ENCODE peak calls at places on chromosomes 4 and X, in seven cellular contexts. One of them, this sample, is unnamed.

GRCh38 chrX:55201930-55202579 is 18.1 kb upstream of the PAGE5 start:
- DNase-seq in OCI-LY7: no peak
- DNase-seq in endothelial cell of umbilical vein: no peak
- DNase-seq in neuronal stem cell: no peak
- DNase-seq in fibroblast of lung: no peak
- DNase-seq in HepG2: no peak
- DNase-seq in MM.1S: no peak
- DNase-seq in this sample: no peak

GRCh38 chr4:83180469-83180968 is 66.0 kb upstream of the PLAC8 start:
- DNase-seq in MM.1S: no peak
- DNase-seq in fibroblast of lung: no peak
- DNase-seq in OCI-LY7: no peak
- DNase-seq in endothelial cell of umbilical vein: no peak
- DNase-seq in neuronal stem cell: no peak
- DNase-seq in HepG2: no peak
- DNase-seq in this sample: no peak

GRCh38 chr4:168558587-168558986 is 61.7 kb downstream of the PALLD start:
- DNase-seq in fibroblast of lung: peak; percentile 78
- DNase-seq in MM.1S: no peak
- DNase-seq in OCI-LY7: no peak
- DNase-seq in endothelial cell of umbilical vein: peak; percentile 95
- DNase-seq in neuronal stem cell: no peak
- DNase-seq in HepG2: no peak
- DNase-seq in this sample: no peak

GRCh38 chrX:13428055-13428786 is 108.4 kb upstream of the ATXN3L start:
- DNase-seq in endothelial cell of umbilical vein: peak; percentile 76
- DNase-seq in HepG2: no peak
- DNase-seq in fibroblast of lung: peak; percentile 83
- DNase-seq in MM.1S: no peak
- DNase-seq in OCI-LY7: no peak
- DNase-seq in neuronal stem cell: no peak
- DNase-seq in this sample: no peak

GRCh38 chr4:76752911-76753494 is 144.9 kb downstream of the SOWAHB start:
- DNase-seq in HepG2: no peak
- DNase-seq in OCI-LY7: no peak
- DNase-seq in MM.1S: no peak
- DNase-seq in endothelial cell of umbilical vein: peak; percentile 85
- DNase-seq in neuronal stem cell: no peak
- DNase-seq in fibroblast of lung: peak; percentile 99
- DNase-seq in this sample: no peak

GRCh38 chr4:149145803-149146202 is 669.8 kb downstream of the IQCM start:
- DNase-seq in fibroblast of lung: peak; percentile 67
- DNase-seq in OCI-LY7: no peak
- DNase-seq in endothelial cell of umbilical vein: no peak
- DNase-seq in MM.1S: no peak
- DNase-seq in neuronal stem cell: no peak
- DNase-seq in HepG2: no peak
- DNase-seq in this sample: no peak

GRCh38 chr4:107035711-107036601 is at the start of gene DKK2:
- DNase-seq in MM.1S: no peak
- DNase-seq in endothelial cell of umbilical vein: peak; percentile 20
- DNase-seq in HepG2: no peak
- DNase-seq in OCI-LY7: no peak
- DNase-seq in neuronal stem cell: peak; percentile 32
- DNase-seq in fibroblast of lung: peak; percentile 50
- DNase-seq in this sample: no peak

GRCh38 chrX:140050906-140051305 is 85.6 kb upstream of the CXorf66 start:
- DNase-seq in MM.1S: peak; percentile 12
- DNase-seq in OCI-LY7: no peak
- DNase-seq in HepG2: no peak
- DNase-seq in neuronal stem cell: no peak
- DNase-seq in fibroblast of lung: peak; percentile 4
- DNase-seq in endothelial cell of umbilical vein: no peak
- DNase-seq in this sample: peak; percentile 49

GRCh38 chr4:73673286-73673685 is 53.0 kb upstream of the RASSF6 start:
- DNase-seq in HepG2: no peak
- DNase-seq in fibroblast of lung: no peak
- DNase-seq in neuronal stem cell: no peak
- DNase-seq in endothelial cell of umbilical vein: no peak
- DNase-seq in MM.1S: no peak
- DNase-seq in OCI-LY7: no peak
- DNase-seq in this sample: no peak

GRCh38 chr4:40190880-40191815 is 5.7 kb upstream of the RHOH start:
- DNase-seq in HepG2: peak; percentile 75
- DNase-seq in OCI-LY7: peak; percentile 73
- DNase-seq in endothelial cell of umbilical vein: no peak
- DNase-seq in neuronal stem cell: no peak
- DNase-seq in MM.1S: peak; percentile 57
- DNase-seq in fibroblast of lung: no peak
- DNase-seq in this sample: peak; percentile 72

GRCh38 chr4:40192286-40193017 is 4.4 kb upstream of the RHOH start:
- DNase-seq in fibroblast of lung: no peak
- DNase-seq in OCI-LY7: peak; percentile 77
- DNase-seq in endothelial cell of umbilical vein: no peak
- DNase-seq in HepG2: peak; percentile 16
- DNase-seq in neuronal stem cell: no peak
- DNase-seq in MM.1S: peak; percentile 59
- DNase-seq in this sample: no peak

GRCh38 chr4:40193018-40193571 is 3.7 kb upstream of the RHOH start:
- DNase-seq in HepG2: peak; percentile 7
- DNase-seq in fibroblast of lung: no peak
- DNase-seq in neuronal stem cell: no peak
- DNase-seq in OCI-LY7: peak; percentile 84
- DNase-seq in MM.1S: peak; percentile 70
- DNase-seq in endothelial cell of umbilical vein: no peak
- DNase-seq in this sample: no peak

GRCh38 chr4:40189997-40190396 is 6.8 kb upstream of the RHOH start:
- DNase-seq in MM.1S: peak; percentile 52
- DNase-seq in OCI-LY7: no peak
- DNase-seq in endothelial cell of umbilical vein: no peak
- DNase-seq in HepG2: no peak
- DNase-seq in neuronal stem cell: no peak
- DNase-seq in fibroblast of lung: no peak
- DNase-seq in this sample: no peak

GRCh38 chr4:40190465-40190864 is 6.4 kb upstream of the RHOH start:
- DNase-seq in OCI-LY7: no peak
- DNase-seq in endothelial cell of umbilical vein: no peak
- DNase-seq in neuronal stem cell: no peak
- DNase-seq in MM.1S: no peak
- DNase-seq in HepG2: no peak
- DNase-seq in fibroblast of lung: no peak
- DNase-seq in this sample: no peak
- H3K27ac ChIP-seq in OCI-LY7: peak overlapping the region; percentile 93
- H3K27ac ChIP-seq in endothelial cell of umbilical vein: no peak overlapping the region
- H3K27ac ChIP-seq in neuronal stem cell: no peak overlapping the region
- H3K27ac ChIP-seq in MM.1S: peak overlapping the region; percentile 97
- H3K27ac ChIP-seq in HepG2: peak overlapping the region; percentile 76
- H3K27ac ChIP-seq in fibroblast of lung: no peak overlapping the region
- H3K27ac ChIP-seq in this sample: peak overlapping the region; percentile 17

GRCh38 chrX:48835524-48836329 is at the start of gene PCSK1N:
- DNase-seq in endothelial cell of umbilical vein: no peak
- DNase-seq in OCI-LY7: no peak
- DNase-seq in HepG2: peak; percentile 88
- DNase-seq in neuronal stem cell: no peak
- DNase-seq in MM.1S: no peak
- DNase-seq in fibroblast of lung: peak; percentile 18
- DNase-seq in this sample: no peak

GRCh38 chrX:48831136-48831908 is 4.1 kb downstream of the PCSK1N start:
- DNase-seq in OCI-LY7: no peak
- DNase-seq in neuronal stem cell: no peak
- DNase-seq in MM.1S: no peak
- DNase-seq in HepG2: no peak
- DNase-seq in endothelial cell of umbilical vein: no peak
- DNase-seq in fibroblast of lung: no peak
- DNase-seq in this sample: no peak

GRCh38 chrX:48833531-48834138 is 1.8 kb downstream of the PCSK1N start:
- DNase-seq in OCI-LY7: no peak
- DNase-seq in neuronal stem cell: no peak
- DNase-seq in HepG2: peak; percentile 10
- DNase-seq in fibroblast of lung: no peak
- DNase-seq in MM.1S: no peak
- DNase-seq in endothelial cell of umbilical vein: no peak
- DNase-seq in this sample: no peak

GRCh38 chrX:48831909-48832291 is 3.5 kb downstream of the PCSK1N start:
- DNase-seq in OCI-LY7: no peak
- DNase-seq in neuronal stem cell: no peak
- DNase-seq in fibroblast of lung: no peak
- DNase-seq in MM.1S: no peak
- DNase-seq in endothelial cell of umbilical vein: no peak
- DNase-seq in HepG2: no peak
- DNase-seq in this sample: no peak

GRCh38 chrX:48834383-48834709 is 1.1 kb downstream of the PCSK1N start:
- DNase-seq in OCI-LY7: peak; percentile 5
- DNase-seq in HepG2: no peak
- DNase-seq in neuronal stem cell: no peak
- DNase-seq in fibroblast of lung: no peak
- DNase-seq in MM.1S: no peak
- DNase-seq in endothelial cell of umbilical vein: no peak
- DNase-seq in this sample: no peak
- H2AFZ ChIP-seq in OCI-LY7: no peak overlapping the region
- H2AFZ ChIP-seq in HepG2: no peak overlapping the region
- H2AFZ ChIP-seq in neuronal stem cell: peak overlapping the region; percentile 93
- H2AFZ ChIP-seq in fibroblast of lung: no peak overlapping the region
- H2AFZ ChIP-seq in MM.1S: no peak overlapping the region
- H2AFZ ChIP-seq in endothelial cell of umbilical vein: no peak overlapping the region
- H2AFZ ChIP-seq in this sample: no peak overlapping the region

GRCh38 chr4:150822407-150822806 is 192.7 kb downstream of the LRBA start:
- DNase-seq in fibroblast of lung: no peak
- DNase-seq in neuronal stem cell: peak; percentile 8
- DNase-seq in MM.1S: no peak
- DNase-seq in endothelial cell of umbilical vein: no peak
- DNase-seq in HepG2: no peak
- DNase-seq in OCI-LY7: no peak
- DNase-seq in this sample: no peak

GRCh38 chr4:150827226-150827625 is 187.9 kb downstream of the LRBA start:
- DNase-seq in HepG2: no peak
- DNase-seq in fibroblast of lung: no peak
- DNase-seq in OCI-LY7: no peak
- DNase-seq in neuronal stem cell: no peak
- DNase-seq in endothelial cell of umbilical vein: no peak
- DNase-seq in MM.1S: no peak
- DNase-seq in this sample: no peak

GRCh38 chr4:150826302-150826701 is 188.8 kb downstream of the LRBA start:
- DNase-seq in neuronal stem cell: no peak
- DNase-seq in fibroblast of lung: no peak
- DNase-seq in HepG2: no peak
- DNase-seq in endothelial cell of umbilical vein: peak; percentile 87
- DNase-seq in OCI-LY7: no peak
- DNase-seq in MM.1S: no peak
- DNase-seq in this sample: no peak

DNA sequence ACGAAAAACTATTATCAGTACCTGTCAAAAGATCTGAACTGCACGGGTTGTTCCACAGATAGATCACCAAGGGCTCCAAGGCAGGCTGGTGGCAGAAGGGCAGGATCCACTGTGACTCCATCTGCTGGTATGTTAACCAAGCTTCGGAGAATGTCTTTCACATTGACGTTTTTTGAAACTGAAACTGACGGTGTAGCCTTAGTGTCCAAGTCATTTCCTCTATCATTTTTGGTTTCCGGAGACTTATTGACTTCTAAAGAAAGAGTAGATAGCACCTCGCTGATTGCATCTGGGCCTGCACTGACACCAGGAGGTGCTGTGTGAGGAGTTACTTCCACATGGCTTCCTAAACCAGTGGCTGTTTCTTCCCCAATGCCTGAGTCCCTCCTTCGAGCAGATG is 186.9 kb downstream of the LRBA start:
- DNase-seq in neuronal stem cell: no peak
- DNase-seq in fibroblast of lung: no peak
- DNase-seq in endothelial cell of umbilical vein: no peak
- DNase-seq in MM.1S: peak; percentile 98
- DNase-seq in OCI-LY7: no peak
- DNase-seq in HepG2: no peak
- DNase-seq in this sample: peak; percentile 66
- H3K4me3 ChIP-seq in neuronal stem cell: no peak overlapping the region
- H3K4me3 ChIP-seq in fibroblast of lung: no peak overlapping the region
- H3K4me3 ChIP-seq in endothelial cell of umbilical vein: no peak overlapping the region
- H3K4me3 ChIP-seq in MM.1S: no peak overlapping the region
- H3K4me3 ChIP-seq in OCI-LY7: no peak overlapping the region
- H3K4me3 ChIP-seq in HepG2: no peak overlapping the region
- H3K4me3 ChIP-seq in this sample: peak overlapping the region; percentile 17

DNA sequence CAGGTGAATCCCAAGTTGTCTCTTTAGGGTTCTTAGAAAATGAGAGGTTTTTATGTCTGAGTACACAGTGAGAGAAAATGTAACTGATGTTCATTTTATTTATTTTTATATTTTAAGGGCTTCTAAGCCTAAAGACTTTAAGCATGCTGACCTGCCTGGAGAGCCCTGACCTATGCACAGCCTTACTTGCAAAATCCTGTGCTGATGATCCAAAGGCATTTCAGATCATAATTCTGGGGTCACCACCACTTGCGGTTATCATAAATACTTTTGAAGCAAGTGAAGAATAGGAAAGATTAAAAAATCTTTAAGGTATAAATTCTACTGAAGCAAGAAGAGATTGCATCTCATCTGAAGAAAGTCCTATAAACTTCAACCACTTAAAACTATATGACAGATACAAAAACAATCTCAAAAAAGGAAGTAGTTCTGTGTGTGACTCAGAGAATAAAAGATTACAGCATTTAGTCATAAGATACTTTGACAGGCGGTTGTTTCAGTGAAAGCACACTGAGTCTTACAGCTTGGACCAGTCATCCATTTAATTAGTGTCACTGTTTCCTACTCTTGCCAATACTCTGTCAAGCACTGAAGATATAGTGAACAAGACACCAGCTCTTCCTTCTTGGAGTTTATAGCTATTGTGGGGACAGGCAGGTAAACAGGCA is 245.2 kb upstream of the DIPK2B start:
- DNase-seq in OCI-LY7: no peak
- DNase-seq in neuronal stem cell: no peak
- DNase-seq in HepG2: no peak
- DNase-seq in fibroblast of lung: peak; percentile 89
- DNase-seq in endothelial cell of umbilical vein: peak; percentile 72
- DNase-seq in MM.1S: no peak
- DNase-seq in this sample: no peak
- H3K27ac ChIP-seq in OCI-LY7: no peak overlapping the region
- H3K27ac ChIP-seq in neuronal stem cell: no peak overlapping the region
- H3K27ac ChIP-seq in HepG2: no peak overlapping the region
- H3K27ac ChIP-seq in fibroblast of lung: no peak overlapping the region
- H3K27ac ChIP-seq in endothelial cell of umbilical vein: peak overlapping the region; percentile 11
- H3K27ac ChIP-seq in MM.1S: no peak overlapping the region
- H3K27ac ChIP-seq in this sample: no peak overlapping the region

GRCh38 chr4:26509681-26510333 is 19.5 kb upstream of the CCKAR start:
- DNase-seq in neuronal stem cell: no peak
- DNase-seq in endothelial cell of umbilical vein: no peak
- DNase-seq in HepG2: no peak
- DNase-seq in OCI-LY7: no peak
- DNase-seq in MM.1S: no peak
- DNase-seq in fibroblast of lung: peak; percentile 39
- DNase-seq in this sample: no peak

GRCh38 chr4:26507286-26507685 is 17.0 kb upstream of the CCKAR start:
- DNase-seq in endothelial cell of umbilical vein: no peak
- DNase-seq in MM.1S: no peak
- DNase-seq in fibroblast of lung: no peak
- DNase-seq in neuronal stem cell: no peak
- DNase-seq in HepG2: no peak
- DNase-seq in OCI-LY7: no peak
- DNase-seq in this sample: no peak

GRCh38 chr4:26515936-26516335 is 25.7 kb upstream of the CCKAR start:
- DNase-seq in neuronal stem cell: no peak
- DNase-seq in HepG2: no peak
- DNase-seq in fibroblast of lung: no peak
- DNase-seq in endothelial cell of umbilical vein: no peak
- DNase-seq in OCI-LY7: no peak
- DNase-seq in MM.1S: no peak
- DNase-seq in this sample: no peak

GRCh38 chr4:26510334-26510705 is 20.0 kb upstream of the CCKAR start:
- DNase-seq in fibroblast of lung: no peak
- DNase-seq in OCI-LY7: no peak
- DNase-seq in MM.1S: no peak
- DNase-seq in neuronal stem cell: no peak
- DNase-seq in endothelial cell of umbilical vein: no peak
- DNase-seq in HepG2: no peak
- DNase-seq in this sample: no peak
- H2AFZ ChIP-seq in fibroblast of lung: no peak overlapping the region
- H2AFZ ChIP-seq in OCI-LY7: no peak overlapping the region
- H2AFZ ChIP-seq in MM.1S: no peak overlapping the region
- H2AFZ ChIP-seq in neuronal stem cell: peak overlapping the region; percentile 63
- H2AFZ ChIP-seq in endothelial cell of umbilical vein: no peak overlapping the region
- H2AFZ ChIP-seq in HepG2: no peak overlapping the region
- H2AFZ ChIP-seq in this sample: no peak overlapping the region

This sample was measured in Karpas-422.